ENCODE peak calls at places on chromosomes 2 and 18, in ten cellular contexts. One of them, this sample, is unnamed.

GRCh38 chr2:126645211-126645618 is 10.7 kb upstream of the GYPC start:
- DNase-seq in DMS153: no peak
- DNase-seq in right cardiac atrium: no peak
- DNase-seq in activated CD8-positive, alpha-beta T cell treated with anti-CD3 and anti-CD28 coated beads, Interleukin-2, amount 10 ng/mL, durations not matched to agents 7 days and 5 days: peak; percentile 6
- DNase-seq in posterior vena cava: no peak
- DNase-seq in progenitor cell of endocrine pancreas: no peak
- DNase-seq in kidney tubule cell: no peak
- DNase-seq in nephron progenitor cell: no peak
- DNase-seq in cerebellar cortex: no peak
- DNase-seq in HuH-7: no peak
- DNase-seq in this sample: no peak

GRCh38 chr2:33494155-33494779 is 17.8 kb downstream of the RASGRP3 start:
- DNase-seq in DMS153: no peak
- DNase-seq in right cardiac atrium: no peak
- DNase-seq in activated CD8-positive, alpha-beta T cell treated with anti-CD3 and anti-CD28 coated beads, Interleukin-2, amount 10 ng/mL, durations not matched to agents 7 days and 5 days: no peak
- DNase-seq in posterior vena cava: no peak
- DNase-seq in progenitor cell of endocrine pancreas: no peak
- DNase-seq in kidney tubule cell: peak; percentile 86
- DNase-seq in nephron progenitor cell: no peak
- DNase-seq in cerebellar cortex: no peak
- DNase-seq in HuH-7: no peak
- DNase-seq in this sample: no peak

GRCh38 chr2:70258532-70258875 is 567 bp downstream of the PCYOX1 start:
- DNase-seq in DMS153: no peak
- DNase-seq in right cardiac atrium: peak; percentile 92
- DNase-seq in activated CD8-positive, alpha-beta T cell treated with anti-CD3 and anti-CD28 coated beads, Interleukin-2, amount 10 ng/mL, durations not matched to agents 7 days and 5 days: peak; percentile 26
- DNase-seq in posterior vena cava: peak; percentile 91
- DNase-seq in progenitor cell of endocrine pancreas: peak; percentile 24
- DNase-seq in kidney tubule cell: peak; percentile 33
- DNase-seq in nephron progenitor cell: peak; percentile 51
- DNase-seq in cerebellar cortex: peak; percentile 53
- DNase-seq in HuH-7: peak; percentile 51
- DNase-seq in this sample: peak; percentile 78

GRCh38 chr18:23743733-23744333 is 54.6 kb downstream of the LAMA3 start:
- DNase-seq in DMS153: peak; percentile 13
- DNase-seq in right cardiac atrium: no peak
- DNase-seq in activated CD8-positive, alpha-beta T cell treated with anti-CD3 and anti-CD28 coated beads, Interleukin-2, amount 10 ng/mL, durations not matched to agents 7 days and 5 days: no peak
- DNase-seq in posterior vena cava: no peak
- DNase-seq in progenitor cell of endocrine pancreas: no peak
- DNase-seq in kidney tubule cell: no peak
- DNase-seq in nephron progenitor cell: no peak
- DNase-seq in cerebellar cortex: no peak
- DNase-seq in HuH-7: no peak
- DNase-seq in this sample: no peak

GRCh38 chr2:107529146-107529545 is 297.5 kb upstream of the RGPD4 start:
- DNase-seq in DMS153: peak; percentile 76
- DNase-seq in right cardiac atrium: peak; percentile 37
- DNase-seq in activated CD8-positive, alpha-beta T cell treated with anti-CD3 and anti-CD28 coated beads, Interleukin-2, amount 10 ng/mL, durations not matched to agents 7 days and 5 days: no peak
- DNase-seq in posterior vena cava: no peak
- DNase-seq in progenitor cell of endocrine pancreas: no peak
- DNase-seq in kidney tubule cell: peak; percentile 2
- DNase-seq in nephron progenitor cell: peak; percentile 17
- DNase-seq in cerebellar cortex: no peak
- DNase-seq in HuH-7: no peak
- DNase-seq in this sample: no peak

GRCh38 chr2:63486861-63487290 is 101.4 kb downstream of the WDPCP start:
- DNase-seq in DMS153: no peak
- DNase-seq in right cardiac atrium: no peak
- DNase-seq in activated CD8-positive, alpha-beta T cell treated with anti-CD3 and anti-CD28 coated beads, Interleukin-2, amount 10 ng/mL, durations not matched to agents 7 days and 5 days: no peak
- DNase-seq in posterior vena cava: no peak
- DNase-seq in progenitor cell of endocrine pancreas: no peak
- DNase-seq in kidney tubule cell: no peak
- DNase-seq in nephron progenitor cell: no peak
- DNase-seq in cerebellar cortex: no peak
- DNase-seq in HuH-7: peak; percentile 40
- DNase-seq in this sample: no peak

GRCh38 chr2:128922154-128922553 is 603.5 kb upstream of the HS6ST1 start:
- DNase-seq in DMS153: no peak
- DNase-seq in right cardiac atrium: no peak
- DNase-seq in activated CD8-positive, alpha-beta T cell treated with anti-CD3 and anti-CD28 coated beads, Interleukin-2, amount 10 ng/mL, durations not matched to agents 7 days and 5 days: no peak
- DNase-seq in posterior vena cava: no peak
- DNase-seq in progenitor cell of endocrine pancreas: no peak
- DNase-seq in kidney tubule cell: no peak
- DNase-seq in nephron progenitor cell: no peak
- DNase-seq in cerebellar cortex: no peak
- DNase-seq in HuH-7: no peak
- DNase-seq in this sample: no peak

GRCh38 chr18:59054892-59055291 is 84.8 kb upstream of the SEC11C start:
- DNase-seq in DMS153: no peak
- DNase-seq in right cardiac atrium: no peak
- DNase-seq in activated CD8-positive, alpha-beta T cell treated with anti-CD3 and anti-CD28 coated beads, Interleukin-2, amount 10 ng/mL, durations not matched to agents 7 days and 5 days: no peak
- DNase-seq in posterior vena cava: peak; percentile 85
- DNase-seq in progenitor cell of endocrine pancreas: no peak
- DNase-seq in kidney tubule cell: no peak
- DNase-seq in nephron progenitor cell: no peak
- DNase-seq in cerebellar cortex: no peak
- DNase-seq in HuH-7: no peak
- DNase-seq in this sample: no peak

GRCh38 chr2:131156452-131157149 is 51.5 kb downstream of the PLEKHB2 start:
- DNase-seq in DMS153: no peak
- DNase-seq in right cardiac atrium: no peak
- DNase-seq in activated CD8-positive, alpha-beta T cell treated with anti-CD3 and anti-CD28 coated beads, Interleukin-2, amount 10 ng/mL, durations not matched to agents 7 days and 5 days: peak; percentile 38
- DNase-seq in posterior vena cava: no peak
- DNase-seq in progenitor cell of endocrine pancreas: no peak
- DNase-seq in kidney tubule cell: no peak
- DNase-seq in nephron progenitor cell: peak; percentile 16
- DNase-seq in cerebellar cortex: no peak
- DNase-seq in HuH-7: no peak
- DNase-seq in this sample: no peak

GRCh38 chr2:218745160-218745558 is 34.5 kb downstream of the TTLL4 start:
- DNase-seq in DMS153: no peak
- DNase-seq in right cardiac atrium: no peak
- DNase-seq in activated CD8-positive, alpha-beta T cell treated with anti-CD3 and anti-CD28 coated beads, Interleukin-2, amount 10 ng/mL, durations not matched to agents 7 days and 5 days: no peak
- DNase-seq in posterior vena cava: no peak
- DNase-seq in progenitor cell of endocrine pancreas: no peak
- DNase-seq in kidney tubule cell: no peak
- DNase-seq in nephron progenitor cell: no peak
- DNase-seq in cerebellar cortex: no peak
- DNase-seq in HuH-7: no peak
- DNase-seq in this sample: no peak

GRCh38 chr2:180985771-180986395 is 5.5 kb downstream of the UBE2E3 start:
- DNase-seq in DMS153: no peak
- DNase-seq in right cardiac atrium: no peak
- DNase-seq in activated CD8-positive, alpha-beta T cell treated with anti-CD3 and anti-CD28 coated beads, Interleukin-2, amount 10 ng/mL, durations not matched to agents 7 days and 5 days: no peak
- DNase-seq in posterior vena cava: no peak
- DNase-seq in progenitor cell of endocrine pancreas: no peak
- DNase-seq in kidney tubule cell: no peak
- DNase-seq in nephron progenitor cell: no peak
- DNase-seq in cerebellar cortex: no peak
- DNase-seq in HuH-7: no peak
- DNase-seq in this sample: no peak

GRCh38 chr2:28869494-28870145 is 489 bp downstream of the TRMT61B start:
- DNase-seq in DMS153: no peak
- DNase-seq in right cardiac atrium: no peak
- DNase-seq in activated CD8-positive, alpha-beta T cell treated with anti-CD3 and anti-CD28 coated beads, Interleukin-2, amount 10 ng/mL, durations not matched to agents 7 days and 5 days: no peak
- DNase-seq in posterior vena cava: no peak
- DNase-seq in progenitor cell of endocrine pancreas: peak; percentile 10
- DNase-seq in kidney tubule cell: no peak
- DNase-seq in nephron progenitor cell: no peak
- DNase-seq in cerebellar cortex: peak; percentile 14
- DNase-seq in HuH-7: peak; percentile 19
- DNase-seq in this sample: no peak

GRCh38 chr2:46309052-46309953 is 12.1 kb downstream of the EPAS1 start:
- DNase-seq in DMS153: peak; percentile 24
- DNase-seq in right cardiac atrium: no peak
- DNase-seq in activated CD8-positive, alpha-beta T cell treated with anti-CD3 and anti-CD28 coated beads, Interleukin-2, amount 10 ng/mL, durations not matched to agents 7 days and 5 days: no peak
- DNase-seq in posterior vena cava: no peak
- DNase-seq in progenitor cell of endocrine pancreas: no peak
- DNase-seq in kidney tubule cell: no peak
- DNase-seq in nephron progenitor cell: no peak
- DNase-seq in cerebellar cortex: no peak
- DNase-seq in HuH-7: no peak
- DNase-seq in this sample: no peak

GRCh38 chr18:80095414-80095813 is 13.6 kb upstream of the ADNP2 start:
- DNase-seq in DMS153: no peak
- DNase-seq in right cardiac atrium: no peak
- DNase-seq in activated CD8-positive, alpha-beta T cell treated with anti-CD3 and anti-CD28 coated beads, Interleukin-2, amount 10 ng/mL, durations not matched to agents 7 days and 5 days: no peak
- DNase-seq in posterior vena cava: peak; percentile 58
- DNase-seq in progenitor cell of endocrine pancreas: no peak
- DNase-seq in kidney tubule cell: no peak
- DNase-seq in nephron progenitor cell: no peak
- DNase-seq in cerebellar cortex: no peak
- DNase-seq in HuH-7: no peak
- DNase-seq in this sample: no peak

GRCh38 chr18:36899289-36899688 is 70.4 kb downstream of the KIAA1328 start:
- DNase-seq in DMS153: no peak
- DNase-seq in right cardiac atrium: no peak
- DNase-seq in activated CD8-positive, alpha-beta T cell treated with anti-CD3 and anti-CD28 coated beads, Interleukin-2, amount 10 ng/mL, durations not matched to agents 7 days and 5 days: no peak
- DNase-seq in posterior vena cava: no peak
- DNase-seq in progenitor cell of endocrine pancreas: no peak
- DNase-seq in kidney tubule cell: peak; percentile 28
- DNase-seq in nephron progenitor cell: no peak
- DNase-seq in cerebellar cortex: no peak
- DNase-seq in HuH-7: no peak
- DNase-seq in this sample: no peak

GRCh38 chr2:189782221-189782671 is 1.9 kb downstream of the ORMDL1 start:
- DNase-seq in DMS153: no peak
- DNase-seq in right cardiac atrium: no peak
- DNase-seq in activated CD8-positive, alpha-beta T cell treated with anti-CD3 and anti-CD28 coated beads, Interleukin-2, amount 10 ng/mL, durations not matched to agents 7 days and 5 days: no peak
- DNase-seq in posterior vena cava: no peak
- DNase-seq in progenitor cell of endocrine pancreas: no peak
- DNase-seq in kidney tubule cell: peak; percentile 12
- DNase-seq in nephron progenitor cell: no peak
- DNase-seq in cerebellar cortex: no peak
- DNase-seq in HuH-7: no peak
- DNase-seq in this sample: no peak

GRCh38 chr18:69400976-69401474 is 337 bp downstream of the DOK6 start:
- DNase-seq in DMS153: no peak
- DNase-seq in right cardiac atrium: peak; percentile 72
- DNase-seq in activated CD8-positive, alpha-beta T cell treated with anti-CD3 and anti-CD28 coated beads, Interleukin-2, amount 10 ng/mL, durations not matched to agents 7 days and 5 days: no peak
- DNase-seq in posterior vena cava: peak; percentile 81
- DNase-seq in progenitor cell of endocrine pancreas: peak; percentile 27
- DNase-seq in kidney tubule cell: peak; percentile 36
- DNase-seq in nephron progenitor cell: peak; percentile 61
- DNase-seq in cerebellar cortex: peak; percentile 31
- DNase-seq in HuH-7: no peak
- DNase-seq in this sample: no peak

GRCh38 chr2:37647941-37648315 is 23.5 kb downstream of the CDC42EP3 start:
- DNase-seq in DMS153: no peak
- DNase-seq in right cardiac atrium: no peak
- DNase-seq in activated CD8-positive, alpha-beta T cell treated with anti-CD3 and anti-CD28 coated beads, Interleukin-2, amount 10 ng/mL, durations not matched to agents 7 days and 5 days: no peak
- DNase-seq in posterior vena cava: no peak
- DNase-seq in progenitor cell of endocrine pancreas: no peak
- DNase-seq in kidney tubule cell: no peak
- DNase-seq in nephron progenitor cell: no peak
- DNase-seq in cerebellar cortex: no peak
- DNase-seq in HuH-7: no peak
- DNase-seq in this sample: no peak

This sample was measured in ovary.